ENCODE peak calls at places on chromosome 1, in nine cellular contexts. V is adrenal gland, M is IMR-90, I is A549, A is body of pancreas, R is testis, N is lower leg skin, B is GM12891, C is esophagus squamous epithelium. X is an unnamed sample.
A peak's percentile ranks its signal among the peaks of the same experiment; 100 is the strongest.

GRCh38 chr1:8293141-8293540 is 24.8 kb upstream of the SLC45A1 start:
- DNase-seq in B (no peak), M (no peak), N (no peak), I (no peak), A (no peak), R (no peak), V (no peak), C (no peak), X (no peak)

GRCh38 chr1:246583448-246584185 is 17.4 kb downstream of the CNST start:
- DNase-seq in V (peak; percentile 92), R (peak; percentile 94), C (no peak), N (no peak), M (no peak), B (no peak), I (no peak), A (peak; percentile 85), X (no peak)

GRCh38 chr1:212760126-212760823 is 31.3 kb downstream of the NSL1 start:
- DNase-seq in A (no peak), M (no peak), N (no peak), V (no peak), C (no peak), R (no peak), I (peak; percentile 10), B (no peak), X (no peak)

GRCh38 chr1:211111351-211111750 is 22.6 kb downstream of the KCNH1 start:
- DNase-seq in I (no peak), V (no peak), A (no peak), R (no peak), N (no peak), C (no peak), B (no peak), M (no peak), X (no peak)

GRCh38 chr1:54398963-54399528 is 7.1 kb downstream of the SSBP3 start:
- DNase-seq in I (no peak), M (no peak), C (no peak), V (no peak), B (no peak), R (no peak), N (no peak), A (no peak), X (no peak)

GRCh38 chr1:225388372-225388771 is 39.5 kb downstream of the LBR start:
- DNase-seq in B (no peak), M (peak; percentile 5), V (no peak), C (no peak), R (no peak), A (no peak), N (no peak), I (no peak), X (no peak)

GRCh38 chr1:155974208-155975165 is 3.9 kb downstream of the ARHGEF2 start:
- DNase-seq in V (no peak), N (no peak), A (no peak), I (no peak), M (no peak), B (no peak), R (no peak), C (no peak), X (no peak)

GRCh38 chr1:34162852-34163766 is 1.9 kb downstream of the CSMD2 start:
- DNase-seq in R (peak; percentile 82), M (peak; percentile 74), N (peak; percentile 87), C (peak; percentile 12), V (peak; percentile 87), A (peak; percentile 79), I (peak; percentile 51), B (peak; percentile 56), X (peak; percentile 39)

GRCh38 chr1:214280386-214281029 is 451 bp upstream of the SMYD2 start:
- DNase-seq in B (no peak), V (peak; percentile 41), C (no peak), I (peak; percentile 36), R (peak; percentile 56), N (peak; percentile 88), M (peak; percentile 37), A (peak; percentile 52), X (no peak)

GRCh38 chr1:23593556-23594148 is 34.4 kb upstream of the ID3 start:
- DNase-seq in I (peak; percentile 40), A (peak; percentile 91), C (no peak), M (peak; percentile 59), V (no peak), N (peak; percentile 87), R (no peak), B (no peak), X (no peak)

GRCh38 chr1:41872074-41872473 is 46.6 kb downstream of the HIVEP3 start:
- DNase-seq in M (no peak), A (no peak), B (no peak), N (no peak), I (no peak), V (no peak), R (no peak), C (no peak), X (no peak)

GRCh38 chr1:27506703-27507102 is 16.7 kb upstream of the WASF2 start:
- DNase-seq in M (no peak), C (no peak), I (no peak), V (no peak), B (no peak), N (no peak), A (no peak), R (no peak), X (no peak)

GRCh38 chr1:161427733-161428516 is 60.2 kb upstream of the CFAP126 start:
- DNase-seq in A (no peak), V (no peak), I (peak; percentile 51), N (no peak), B (no peak), R (no peak), M (peak; percentile 68), C (no peak), X (peak; percentile 63)

GRCh38 chr1:216475659-216476276 is 52.5 kb upstream of the USH2A start:
- DNase-seq in B (no peak), I (no peak), A (no peak), N (no peak), V (no peak), C (no peak), M (no peak), R (no peak), X (no peak)

GRCh38 chr1:107529511-107530149 is 388.8 kb downstream of the NTNG1 start:
- DNase-seq in I (peak; percentile 28), N (no peak), A (peak; percentile 21), M (peak; percentile 35), C (no peak), R (peak; percentile 37), V (peak; percentile 19), B (peak; percentile 37), X (no peak)

GRCh38 chr1:84582802-84583587 is 8.8 kb upstream of the CTBS start:
- DNase-seq in B (no peak), C (no peak), R (no peak), N (no peak), I (no peak), A (no peak), V (no peak), M (no peak), X (no peak)
- TF ChIP-seq POLR2A in B (no peak), C (no peak), R (no peak), N (no peak), I (no peak), A (no peak), V (no peak), M (no peak), X (no peak)

GRCh38 chr1:171841050-171841910 is at the start of gene DNM3:
- DNase-seq in N (peak; percentile 95), A (peak; percentile 71), M (peak; percentile 67), V (peak; percentile 88), R (peak; percentile 86), C (no peak), B (peak; percentile 88), I (peak; percentile 74), X (peak; percentile 35)
- TF ChIP-seq POLR2A in N (no peak), A (peak; percentile 31), M (no peak), V (peak; percentile 58), R (no peak), C (peak; percentile 50), B (no peak), I (peak; percentile 95), X (peak; percentile 82)

DNA sequence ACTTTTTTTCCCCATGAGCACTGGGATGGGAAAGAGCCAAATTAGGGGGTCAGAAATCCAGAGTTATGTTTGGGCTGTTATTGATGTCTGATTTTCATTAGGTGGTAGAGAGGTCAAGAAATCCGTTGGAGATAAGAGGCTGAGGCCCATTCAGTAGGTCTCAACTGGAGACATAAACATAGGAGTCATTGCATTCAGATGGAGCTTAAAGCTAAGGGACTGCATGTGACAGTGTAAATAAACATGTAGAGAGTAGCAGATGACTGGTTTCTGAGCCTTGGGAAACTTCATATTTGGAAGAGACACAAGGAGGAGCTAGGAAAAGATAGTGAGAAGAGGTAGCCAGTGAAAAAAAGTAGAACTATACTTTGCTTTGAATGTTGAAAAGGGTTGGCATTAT is 11.7 kb downstream of the PTPRC start:
- DNase-seq in R (no peak), B (no peak), A (no peak), C (no peak), N (no peak), V (no peak), I (no peak), M (no peak), X (no peak)
- TF ChIP-seq POLR2A in R (no peak), B (no peak), A (no peak), C (no peak), N (no peak), V (no peak), I (no peak), M (no peak), X (no peak)

GRCh38 chr1:192576190-192577144 is 894 bp downstream of the RGS1 start:
- DNase-seq in C (no peak), B (no peak), I (no peak), R (no peak), M (no peak), A (no peak), V (no peak), N (no peak), X (no peak)

GRCh38 chr1:192579319-192579738 is 3.8 kb downstream of the RGS1 start:
- DNase-seq in B (no peak), C (no peak), R (no peak), A (no peak), M (peak; percentile 28), I (no peak), N (no peak), V (no peak), X (no peak)

GRCh38 chr1:192577145-192578140 is 1.9 kb downstream of the RGS1 start:
- DNase-seq in N (no peak), V (no peak), R (no peak), C (no peak), I (no peak), B (no peak), M (no peak), A (no peak), X (no peak)

GRCh38 chr1:192580351-192580962 is 4.9 kb downstream of the RGS1 start:
- DNase-seq in V (no peak), M (peak; percentile 68), B (no peak), C (no peak), A (peak; percentile 37), R (no peak), N (no peak), I (no peak), X (peak; percentile 42)

DNA sequence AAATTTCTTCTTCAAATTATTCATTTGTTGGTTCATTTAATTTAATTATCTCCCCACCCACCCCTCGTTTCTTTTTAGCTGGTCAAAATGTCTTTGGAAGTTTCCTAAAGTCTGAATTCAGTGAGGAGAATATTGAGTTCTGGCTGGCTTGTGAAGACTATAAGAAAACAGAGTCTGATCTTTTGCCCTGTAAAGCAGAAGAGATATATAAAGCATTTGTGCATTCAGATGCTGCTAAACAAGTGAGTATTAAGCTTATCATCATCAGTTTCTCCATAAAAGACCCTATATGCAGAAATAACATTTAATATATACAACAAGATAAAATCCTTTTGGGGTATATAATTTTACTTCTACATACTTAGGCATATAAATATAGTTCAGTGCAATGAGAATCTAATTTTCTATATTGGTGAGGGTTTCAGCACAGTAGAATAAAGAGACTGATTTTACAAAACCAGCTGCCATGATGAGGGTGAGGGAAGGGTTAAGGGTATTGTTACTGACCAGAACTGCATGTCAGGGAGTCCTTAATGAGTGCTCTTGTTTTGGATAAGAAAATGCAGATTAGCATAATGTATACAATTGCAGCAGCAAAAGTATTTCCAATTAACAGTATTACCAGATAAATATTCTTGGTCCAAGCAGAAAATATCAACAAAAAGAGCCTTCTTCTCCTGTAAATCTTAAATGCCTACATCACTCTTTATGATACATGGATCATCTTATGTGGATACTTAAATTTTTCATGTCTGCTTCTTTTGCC is 2.8 kb downstream of the RGS1 start:
- DNase-seq in B (no peak), I (no peak), M (no peak), N (no peak), V (no peak), C (no peak), R (no peak), A (no peak), X (no peak)
- TF ChIP-seq POLR2A in B (peak; percentile 75), I (no peak), M (no peak), N (no peak), V (no peak), C (no peak), R (no peak), A (no peak), X (no peak)